ENCODE peak calls at places on chromosome 13, in nine cellular contexts. U is CD8-positive, alpha-beta T cell; E is astrocyte; H is fibroblast of lung; L is AG04449; Q is transverse colon; B is nephron progenitor cell; S is bronchial epithelial cell; T is lower lobe of right lung. G is an unnamed sample.

GRCh38 chr13:23557733-23558132 is 12.5 kb upstream of the TNFRSF19 start:
- DNase-seq in L (no peak), T (no peak), S (no peak), U (no peak), H (no peak), Q (no peak), E (no peak), B (no peak), G (no peak)

GRCh38 chr13:107586216-107586615 is 629.1 kb downstream of the LIG4 start:
- DNase-seq in E (peak; percentile 22), L (no peak), Q (no peak), S (no peak), T (no peak), H (peak; percentile 29), U (no peak), B (no peak), G (no peak)

GRCh38 chr13:76812206-76812882 is 73.9 kb downstream of the KCTD12 start:
- DNase-seq in U (no peak), T (no peak), B (no peak), S (no peak), L (no peak), E (no peak), H (no peak), Q (no peak), G (no peak)

GRCh38 chr13:83215627-83216026 is 666.6 kb downstream of the SLITRK1 start:
- DNase-seq in H (peak; percentile 72), U (no peak), E (peak; percentile 65), B (no peak), T (no peak), L (peak; percentile 41), Q (no peak), S (peak; percentile 8), G (peak; percentile 71)

GRCh38 chr13:37194428-37194861 is 89.0 kb upstream of the CSNK1A1L start:
- DNase-seq in U (no peak), S (peak; percentile 98), T (no peak), E (peak; percentile 90), Q (no peak), B (no peak), H (peak; percentile 92), L (peak; percentile 68), G (peak; percentile 55)

GRCh38 chr13:65594255-65594654 is 1635.9 kb downstream of the PCDH9 start:
- DNase-seq in E (peak; percentile 94), L (peak; percentile 69), S (no peak), B (no peak), Q (no peak), T (no peak), U (no peak), H (peak; percentile 93), G (peak; percentile 77)

GRCh38 chr13:46057251-46058015 is 4.9 kb upstream of the ZC3H13 start:
- DNase-seq in H (no peak), S (no peak), Q (no peak), L (no peak), B (no peak), E (no peak), U (no peak), T (no peak), G (peak; percentile 25)

GRCh38 chr13:96762876-96763275 is 231.4 kb downstream of the OXGR1 start:
- DNase-seq in T (no peak), L (no peak), Q (no peak), H (peak; percentile 6), E (no peak), B (no peak), S (peak; percentile 37), U (no peak), G (no peak)

GRCh38 chr13:33123066-33123940 is 107.1 kb downstream of the KL start:
- DNase-seq in L (no peak), B (no peak), U (no peak), Q (no peak), H (peak; percentile 75), S (no peak), E (peak; percentile 69), T (peak; percentile 53), G (peak; percentile 90)

GRCh38 chr13:24281188-24282008 is 28.0 kb upstream of the C1QTNF9 start:
- DNase-seq in L (no peak), S (no peak), U (no peak), B (no peak), E (no peak), H (no peak), T (no peak), Q (no peak), G (no peak)

GRCh38 chr13:95153647-95154405 is 147.4 kb downstream of the ABCC4 start:
- DNase-seq in U (no peak), H (peak; percentile 14), L (no peak), Q (no peak), B (no peak), E (peak; percentile 9), T (no peak), S (peak; percentile 65), G (no peak)

GRCh38 chr13:34347784-34348573 is 530.0 kb downstream of the RFC3 start:
- DNase-seq in Q (peak; percentile 21), U (no peak), B (no peak), S (peak; percentile 83), H (no peak), L (no peak), T (no peak), E (no peak), G (no peak)

GRCh38 chr13:25080773-25081172 is 15.2 kb upstream of the PABPC3 start:
- DNase-seq in B (no peak), L (no peak), S (no peak), Q (no peak), H (no peak), E (no peak), U (no peak), T (no peak), G (no peak)

DNA sequence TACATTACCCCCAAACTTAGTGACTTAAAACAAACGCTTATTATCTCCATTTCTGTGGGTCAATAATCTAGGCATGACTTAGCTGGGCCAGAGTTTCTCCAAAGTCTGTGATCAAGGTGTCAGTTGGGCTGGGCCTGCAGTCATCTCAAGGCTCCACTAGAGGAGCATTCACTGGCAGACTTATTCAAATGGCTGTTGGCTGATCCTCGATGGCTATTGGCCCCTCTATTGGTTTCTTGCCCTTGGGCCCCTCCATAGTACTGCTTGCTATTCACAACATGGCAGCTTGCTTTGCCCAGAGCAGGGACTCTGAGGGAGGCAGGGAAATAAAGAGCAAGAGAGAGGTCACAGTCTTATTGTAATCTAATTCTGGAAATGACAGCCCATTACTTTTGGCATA is 57.6 kb downstream of the RCBTB2 start:
- DNase-seq in L (no peak), S (no peak), B (no peak), T (no peak), Q (no peak), H (no peak), E (no peak), U (no peak), G (no peak)
- TF ChIP-seq CTCF in L (no peak), S (no peak), B (no peak), T (no peak), Q (no peak), H (no peak), E (no peak), U (no peak), G (peak; percentile 18)

DNA sequence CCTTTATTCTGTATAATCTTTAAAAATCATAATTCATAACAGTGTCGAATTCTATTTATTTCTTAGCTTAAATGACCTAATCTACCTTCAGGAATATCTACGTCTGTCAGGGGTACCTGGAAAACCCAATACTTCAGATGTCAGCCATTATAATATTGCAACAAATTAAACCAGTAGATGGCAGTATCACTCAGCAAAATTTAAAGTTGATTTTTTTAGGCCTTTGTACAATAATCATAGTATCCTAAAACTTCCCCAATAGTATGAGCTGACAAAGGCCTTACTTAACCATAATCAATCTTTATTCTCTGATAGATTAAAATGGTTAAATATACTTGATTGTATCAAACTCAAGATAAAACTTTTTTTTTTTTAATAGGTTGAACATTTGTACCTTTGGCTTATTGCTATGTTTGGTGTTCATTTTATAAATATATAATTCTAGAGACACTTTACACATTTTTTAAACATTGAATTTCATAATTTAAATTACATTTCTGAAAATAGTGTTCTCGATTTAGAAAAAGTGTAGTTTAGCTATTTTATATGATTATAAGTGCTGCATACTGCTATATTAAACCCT is 830.2 kb upstream of the SPRY2 start:
- DNase-seq in T (no peak), Q (no peak), H (peak; percentile 3), U (no peak), S (peak; percentile 35), E (no peak), B (no peak), L (no peak), G (peak; percentile 1)
- TF ChIP-seq CTCF in T (peak; percentile 46), Q (peak; percentile 61), H (peak; percentile 46), U (no peak), S (peak; percentile 23), E (peak; percentile 57), B (peak; percentile 69), L (peak; percentile 16), G (peak; percentile 85)

GRCh38 chr13:38228322-38228721 is 121.3 kb upstream of the UFM1 start:
- DNase-seq in B (no peak), L (no peak), E (no peak), U (no peak), S (no peak), Q (no peak), T (no peak), H (no peak), G (no peak)

GRCh38 chr13:38226496-38226895 is 123.2 kb upstream of the UFM1 start:
- DNase-seq in H (no peak), E (no peak), B (no peak), S (no peak), Q (no peak), T (no peak), L (no peak), U (no peak), G (no peak)

GRCh38 chr13:38223093-38223492 is 126.6 kb upstream of the UFM1 start:
- DNase-seq in H (peak; percentile 52), B (peak; percentile 5), S (peak; percentile 26), T (no peak), Q (no peak), L (no peak), E (peak; percentile 26), U (no peak), G (peak; percentile 21)
- TF ChIP-seq CTCF in H (peak; percentile 23), B (peak; percentile 39), S (peak; percentile 5), T (no peak), Q (no peak), L (peak; percentile 33), E (peak; percentile 35), U (no peak), G (peak; percentile 59)

DNA sequence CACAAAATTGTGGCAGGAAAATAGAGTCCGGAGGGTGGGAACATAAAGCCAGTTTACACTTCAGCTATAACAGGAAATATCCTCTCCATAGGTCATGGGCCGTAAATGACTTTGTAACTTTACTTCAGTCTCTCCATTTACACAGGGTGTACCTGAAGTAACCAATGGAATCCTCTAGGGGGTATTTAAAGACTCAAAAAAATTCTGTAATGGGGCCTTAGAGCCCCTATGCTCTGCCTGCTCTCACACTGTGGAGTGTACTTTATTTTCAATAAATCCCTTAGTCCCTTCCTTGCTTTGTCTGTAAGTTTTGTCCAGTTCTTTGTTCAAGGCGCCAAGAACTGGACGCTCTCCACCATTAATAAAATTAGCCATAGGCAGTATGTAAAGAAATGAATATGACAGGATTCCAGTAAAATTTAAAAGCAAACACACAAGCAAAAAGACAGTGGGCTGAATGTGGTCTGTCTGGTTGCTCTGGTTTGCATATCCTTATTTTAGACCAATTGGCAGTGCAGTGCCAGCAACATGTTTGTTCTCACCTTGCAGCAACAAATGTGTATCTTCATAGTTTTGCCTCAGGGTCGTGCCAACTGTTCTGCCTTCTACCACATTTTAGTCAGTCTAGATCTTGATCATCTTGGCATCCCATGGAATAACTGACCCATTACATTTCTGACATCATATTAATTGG is 801.5 kb upstream of the SPRY2 start:
- DNase-seq in B (no peak), U (no peak), Q (no peak), S (no peak), E (no peak), L (no peak), T (no peak), H (no peak), G (no peak)
- TF ChIP-seq CTCF in B (no peak), U (no peak), Q (no peak), S (no peak), E (no peak), L (no peak), T (no peak), H (no peak), G (no peak)

G was measured in HFFc6.